ENCODE peak calls at places on chromosomes 3 and 15, in five cellular contexts. One of them, this sample, is unnamed.

GRCh38 chr15:48447657-48448056 is 116.4 kb downstream of the DUT start:
- DNase-seq in tibial nerve: no peak
- DNase-seq in GM12878: no peak
- DNase-seq in stomach: no peak
- DNase-seq in spleen: no peak
- DNase-seq in this sample: no peak

GRCh38 chr3:76345878-76346277 is 560.5 kb upstream of the ZNF717 start:
- DNase-seq in tibial nerve: no peak
- DNase-seq in GM12878: no peak
- DNase-seq in stomach: no peak
- DNase-seq in spleen: no peak
- DNase-seq in this sample: no peak

GRCh38 chr15:64566102-64566501 is 105.7 kb downstream of the ZNF609 start:
- DNase-seq in tibial nerve: no peak
- DNase-seq in GM12878: no peak
- DNase-seq in stomach: no peak
- DNase-seq in spleen: no peak
- DNase-seq in this sample: no peak

GRCh38 chr15:89533861-89534544 is 37.6 kb upstream of the RHCG start:
- DNase-seq in tibial nerve: no peak
- DNase-seq in GM12878: no peak
- DNase-seq in stomach: no peak
- DNase-seq in spleen: no peak
- DNase-seq in this sample: no peak

GRCh38 chr3:115239717-115240116 is 92.6 kb upstream of the ZBTB20 start:
- DNase-seq in tibial nerve: no peak
- DNase-seq in GM12878: no peak
- DNase-seq in stomach: no peak
- DNase-seq in spleen: no peak
- DNase-seq in this sample: no peak

GRCh38 chr3:171142985-171143384 is 116.5 kb upstream of the SLC2A2 start:
- DNase-seq in tibial nerve: no peak
- DNase-seq in GM12878: no peak
- DNase-seq in stomach: peak; percentile 68
- DNase-seq in spleen: no peak
- DNase-seq in this sample: peak; percentile 38

GRCh38 chr3:31379598-31379997 is 153.1 kb upstream of the STT3B start:
- DNase-seq in tibial nerve: no peak
- DNase-seq in GM12878: no peak
- DNase-seq in stomach: no peak
- DNase-seq in spleen: no peak
- DNase-seq in this sample: no peak

GRCh38 chr3:62718515-62719320 is 156.5 kb downstream of the CADPS start:
- DNase-seq in tibial nerve: no peak
- DNase-seq in GM12878: no peak
- DNase-seq in stomach: no peak
- DNase-seq in spleen: no peak
- DNase-seq in this sample: no peak

GRCh38 chr15:88018865-88019626 is 237.5 kb downstream of the NTRK3 start:
- DNase-seq in tibial nerve: no peak
- DNase-seq in GM12878: no peak
- DNase-seq in stomach: no peak
- DNase-seq in spleen: no peak
- DNase-seq in this sample: no peak

GRCh38 chr3:149658444-149659172 is 783 bp upstream of the WWTR1 start:
- DNase-seq in tibial nerve: peak; percentile 66
- DNase-seq in GM12878: no peak
- DNase-seq in stomach: peak; percentile 70
- DNase-seq in spleen: peak; percentile 80
- DNase-seq in this sample: peak; percentile 81
- TF ChIP-seq POLR2A in tibial nerve: no peak
- TF ChIP-seq POLR2A in GM12878: peak; percentile 77
- TF ChIP-seq POLR2A in stomach: no peak
- TF ChIP-seq POLR2A in spleen: no peak
- TF ChIP-seq POLR2A in this sample: no peak

GRCh38 chr3:50630394-50630793 is 13.4 kb downstream of the MAPKAPK3 start:
- DNase-seq in tibial nerve: no peak
- DNase-seq in GM12878: no peak
- DNase-seq in stomach: no peak
- DNase-seq in spleen: no peak
- DNase-seq in this sample: no peak

GRCh38 chr3:50628601-50629000 is 11.7 kb downstream of the MAPKAPK3 start:
- DNase-seq in tibial nerve: no peak
- DNase-seq in GM12878: no peak
- DNase-seq in stomach: no peak
- DNase-seq in spleen: no peak
- DNase-seq in this sample: no peak

GRCh38 chr3:50633233-50633795 is 16.4 kb downstream of the MAPKAPK3 start:
- DNase-seq in tibial nerve: no peak
- DNase-seq in GM12878: no peak
- DNase-seq in stomach: no peak
- DNase-seq in spleen: no peak
- DNase-seq in this sample: no peak

GRCh38 chr3:50632450-50632849 is 15.5 kb downstream of the MAPKAPK3 start:
- DNase-seq in tibial nerve: no peak
- DNase-seq in GM12878: no peak
- DNase-seq in stomach: no peak
- DNase-seq in spleen: no peak
- DNase-seq in this sample: no peak

DNA sequence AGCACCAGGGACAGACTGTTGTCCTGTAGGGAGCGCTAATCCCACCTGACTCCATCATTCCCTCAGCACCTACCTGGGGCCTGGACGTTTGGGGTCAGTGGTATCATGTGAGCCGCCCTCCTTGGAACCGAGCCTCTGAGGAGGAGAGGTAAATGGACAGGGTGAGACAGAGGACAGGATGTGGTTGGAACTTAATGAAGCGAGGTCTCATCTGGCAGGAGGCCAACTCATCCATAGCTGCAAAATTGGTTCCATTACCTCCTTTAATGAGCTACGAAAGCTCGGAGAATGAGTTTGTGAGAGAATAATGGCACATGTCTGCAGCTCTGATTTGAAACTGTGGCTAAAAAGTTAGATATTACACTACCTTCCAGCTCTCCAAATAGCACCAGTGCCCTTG is 14.0 kb downstream of the MAPKAPK3 start:
- DNase-seq in tibial nerve: no peak
- DNase-seq in GM12878: no peak
- DNase-seq in stomach: no peak
- DNase-seq in spleen: no peak
- DNase-seq in this sample: no peak
- H3K4me3 ChIP-seq in tibial nerve: no peak overlapping the region
- H3K4me3 ChIP-seq in GM12878: no peak overlapping the region
- H3K4me3 ChIP-seq in stomach: no peak overlapping the region
- H3K4me3 ChIP-seq in spleen: no peak overlapping the region
- H3K4me3 ChIP-seq in this sample: no peak overlapping the region

GRCh38 chr3:198109883-198110282 is 149.9 kb downstream of the LMLN start:
- DNase-seq in tibial nerve: no peak
- DNase-seq in GM12878: no peak
- DNase-seq in stomach: no peak
- DNase-seq in spleen: no peak
- DNase-seq in this sample: no peak
- H3K9me3 ChIP-seq in tibial nerve: no peaks in the 10 kb centered on the region
- H3K9me3 ChIP-seq in GM12878: peaks cover 4% of the 10 kb centered on the region
- H3K9me3 ChIP-seq in stomach: no peaks in the 10 kb centered on the region
- H3K9me3 ChIP-seq in spleen: no peaks in the 10 kb centered on the region
- H3K9me3 ChIP-seq in this sample: no peaks in the 10 kb centered on the region

GRCh38 chr3:50161320-50161719 is 6.2 kb downstream of the SEMA3F start:
- DNase-seq in tibial nerve: no peak
- DNase-seq in GM12878: no peak
- DNase-seq in stomach: peak; percentile 85
- DNase-seq in spleen: no peak
- DNase-seq in this sample: peak; percentile 70
- TF ChIP-seq POLR2A in tibial nerve: no peak
- TF ChIP-seq POLR2A in GM12878: no peak
- TF ChIP-seq POLR2A in stomach: no peak
- TF ChIP-seq POLR2A in spleen: no peak
- TF ChIP-seq POLR2A in this sample: no peak

GRCh38 chr3:125121246-125122010 is 65.6 kb upstream of the HEG1 start:
- DNase-seq in tibial nerve: no peak
- DNase-seq in GM12878: peak; percentile 60
- DNase-seq in stomach: no peak
- DNase-seq in spleen: no peak
- DNase-seq in this sample: no peak
- H3K4me3 ChIP-seq in tibial nerve: no peak overlapping the region
- H3K4me3 ChIP-seq in GM12878: peak overlapping the region; percentile 60
- H3K4me3 ChIP-seq in stomach: no peak overlapping the region
- H3K4me3 ChIP-seq in spleen: no peak overlapping the region
- H3K4me3 ChIP-seq in this sample: no peak overlapping the region

This sample was measured in thyroid gland.